ENCODE peak calls at places on chromosomes 13 and 19, in four cellular contexts. U, Q, A and D are unnamed samples.

GRCh38 chr13:97257800-97258799 is 36.0 kb downstream of the MBNL2 start:
- DNase-seq in U (peak), Q (no peak), A (peak), D (peak)

GRCh38 chr13:101178394-101178793 is 237.9 kb downstream of the NALCN start:
- DNase-seq in U (no peak), Q (no peak), A (no peak), D (no peak)

GRCh38 chr13:114310961-114311360 is 3.3 kb upstream of the CHAMP1 start:
- DNase-seq in U (no peak), Q (no peak), A (no peak), D (no peak)

GRCh38 chr19:41939861-41940442 is 11.7 kb upstream of the ERFL start:
- DNase-seq in U (no peak), Q (peak), A (peak), D (no peak)

GRCh38 chr13:66656050-66656449 is 574.1 kb downstream of the PCDH9 start:
- DNase-seq in U (no peak), Q (no peak), A (no peak), D (no peak)

GRCh38 chr13:76715621-76716020 is 170.6 kb downstream of the KCTD12 start:
- DNase-seq in U (no peak), Q (no peak), A (no peak), D (no peak)

GRCh38 chr19:44025217-44025936 is at the start of gene ZNF222:
- DNase-seq in U (peak), Q (peak), A (peak), D (peak)

GRCh38 chr19:34365463-34366401 is 736 bp downstream of the GPI start:
- DNase-seq in U (peak), Q (peak), A (no peak), D (peak)

DNA sequence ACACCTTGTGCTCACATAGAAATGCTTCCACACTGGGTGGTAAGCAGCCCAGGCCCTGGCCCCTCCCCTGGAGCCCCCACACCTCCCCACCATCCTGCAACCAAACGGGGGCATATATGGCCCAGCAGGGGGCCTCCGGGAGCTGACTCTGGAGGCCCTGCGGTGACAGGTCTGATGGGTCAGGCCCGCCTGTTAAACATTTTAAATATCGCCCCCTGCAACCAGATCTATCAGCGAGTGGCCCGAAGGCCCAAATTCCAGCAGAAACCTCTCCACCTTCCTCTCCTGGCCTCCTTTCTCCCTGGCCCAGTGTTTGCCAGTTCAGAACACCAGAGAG is 48.0 kb upstream of the KATNAL1 start:
- DNase-seq in U (peak), Q (peak), A (no peak), D (no peak)
- TF ChIP-seq CTCF in U (no peak), Q (peak), A (no peak), D (peak)

DNA sequence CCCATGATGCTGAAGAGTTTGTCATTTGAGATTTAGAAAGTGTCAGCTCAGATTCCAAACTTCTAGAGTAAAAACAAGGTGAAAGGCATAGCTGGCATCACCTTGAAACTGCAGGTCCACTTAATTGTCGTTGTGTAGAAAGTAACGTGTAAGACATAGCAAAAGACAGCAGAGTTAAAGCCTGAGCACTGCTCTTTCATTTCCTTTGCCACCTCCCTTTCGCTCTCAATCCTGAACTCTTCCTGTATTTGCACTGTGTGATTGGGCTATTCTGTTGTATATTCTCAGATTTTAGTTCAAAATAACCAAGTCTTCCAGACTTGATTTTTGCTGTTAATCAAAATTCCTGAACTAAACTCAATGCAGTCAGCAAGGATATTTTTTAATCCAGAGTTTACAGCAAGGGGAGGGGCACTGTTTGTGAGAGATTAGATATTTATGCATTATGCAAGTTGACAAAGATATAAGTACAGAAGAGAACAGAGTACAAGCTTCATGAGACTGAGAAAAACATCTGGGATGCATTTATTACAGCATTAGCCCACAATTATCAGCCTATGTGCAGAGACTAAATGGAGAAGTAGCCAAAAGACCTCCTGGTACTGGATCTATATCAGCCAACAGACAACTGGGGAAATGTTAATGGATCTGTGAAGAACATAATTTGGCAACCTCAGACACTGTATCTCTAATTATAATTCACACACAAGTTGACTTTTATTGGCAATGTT is 328.7 kb downstream of the SUCLA2 start:
- DNase-seq in U (no peak), Q (no peak), A (no peak), D (peak)
- H3K4me3 ChIP-seq in U (no peak), Q (no peak), A (no peak), D (no peak)

GRCh38 chr13:110133425-110134235 is 173.3 kb downstream of the COL4A1 start:
- DNase-seq in U (no peak), Q (no peak), A (no peak), D (no peak)
- TF ChIP-seq CTCF in U (no peak), Q (no peak), A (no peak), D (no peak)

DNA sequence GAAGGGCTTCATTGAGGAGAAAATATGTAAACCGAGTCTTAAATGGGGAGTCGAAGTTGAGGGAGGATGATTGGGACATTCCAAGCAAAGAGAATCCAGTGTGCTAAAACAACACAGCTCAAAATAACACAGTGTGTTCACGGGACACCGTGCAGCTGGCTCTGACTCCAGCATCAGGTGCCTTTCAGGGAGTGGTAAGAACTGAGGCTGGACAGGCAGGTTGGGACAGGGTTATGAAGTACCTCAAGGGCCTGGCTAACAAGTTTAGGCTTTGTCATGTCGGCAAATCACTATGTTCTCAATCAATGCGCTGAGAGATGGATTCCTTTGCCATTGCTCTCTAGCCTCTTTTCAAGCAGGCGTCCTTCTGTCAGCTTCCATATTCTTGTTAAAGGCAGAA is 27.5 kb upstream of the WDFY2 start:
- DNase-seq in U (peak), Q (no peak), A (no peak), D (no peak)
- H3K4me3 ChIP-seq in U (no peak), Q (no peak), A (no peak), D (no peak)

DNA sequence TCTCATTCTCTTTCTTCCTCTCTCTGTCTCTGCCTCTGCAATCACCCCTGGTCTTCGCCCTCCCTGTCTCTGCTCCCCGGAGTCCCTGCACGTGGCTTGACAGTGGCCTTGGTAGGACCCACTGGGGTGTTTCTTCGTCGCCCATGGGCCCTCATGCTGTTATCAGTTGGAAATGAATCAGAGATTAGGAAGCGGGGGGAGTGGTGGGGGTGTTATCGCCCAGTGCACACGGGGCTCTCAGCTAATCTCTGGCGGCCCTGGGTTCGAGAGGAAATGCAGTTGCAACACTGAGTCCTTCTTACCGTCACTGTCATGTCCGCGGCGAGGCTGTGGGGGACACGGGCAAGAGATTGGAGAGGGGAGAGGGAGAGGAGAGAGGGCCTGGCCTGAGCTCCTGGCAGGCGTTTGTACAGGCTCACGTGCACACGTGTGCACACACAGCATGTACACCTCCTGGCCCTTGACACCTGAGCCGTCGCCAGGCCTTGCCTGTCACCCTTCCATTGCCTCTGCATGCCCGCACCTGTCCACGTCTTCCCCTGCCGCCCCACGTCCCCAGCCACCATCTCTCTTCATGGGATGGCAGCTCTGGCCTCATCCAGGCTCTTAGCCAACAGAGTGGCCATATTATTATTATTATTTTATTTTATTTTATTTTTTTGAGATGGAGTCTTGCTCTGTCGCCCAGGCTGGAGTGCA is 37.8 kb upstream of the SLC7A10 start:
- DNase-seq in U (no peak), Q (no peak), A (no peak), D (no peak)
- TF ChIP-seq CTCF in U (no peak), Q (no peak), A (no peak), D (no peak)